ENCODE peak calls at places on chromosomes 12 and 14, in four cellular contexts. E is mammary epithelial cell, G is HepG2, S is trophoblast cell. A is an unnamed sample.

GRCh38 chr12:125186471-125187147 is 121.4 kb downstream of the AACS start:
- DNase-seq in E (peak; percentile 20), G (no peak), S (no peak), A (no peak)

GRCh38 chr12:105025890-105026289 is 39.8 kb downstream of the NOPCHAP1 start:
- DNase-seq in E (no peak), G (no peak), S (no peak), A (peak; percentile 43)

GRCh38 chr12:38746744-38747143 is 158.6 kb downstream of the CPNE8 start:
- DNase-seq in E (no peak), G (no peak), S (no peak), A (no peak)

GRCh38 chr12:84701966-84702365 is 210.6 kb downstream of the SLC6A15 start:
- DNase-seq in E (peak; percentile 10), G (no peak), S (no peak), A (no peak)

GRCh38 chr12:48824112-48824511 is 5.8 kb downstream of the CACNB3 start:
- DNase-seq in E (no peak), G (no peak), S (no peak), A (no peak)

GRCh38 chr14:61406198-61406597 is 84.8 kb downstream of the PRKCH start:
- DNase-seq in E (no peak), G (no peak), S (no peak), A (no peak)

GRCh38 chr12:123111498-123112165 is 39.3 kb downstream of the PITPNM2 start:
- DNase-seq in E (no peak), G (no peak), S (no peak), A (no peak)

GRCh38 chr12:121288941-121289340 is 7.6 kb downstream of the CAMKK2 start:
- DNase-seq in E (no peak), G (no peak), S (no peak), A (no peak)

GRCh38 chr14:49366416-49366815 is 219.8 kb downstream of the RPS29 start:
- DNase-seq in E (no peak), G (peak; percentile 4), S (no peak), A (peak; percentile 13)

GRCh38 chr14:36070056-36071043 is 106.2 kb downstream of the PTCSC3 start:
- DNase-seq in E (peak; percentile 61), G (peak; percentile 84), S (peak; percentile 91), A (peak; percentile 85)

GRCh38 chr12:117080707-117081141 is 18.5 kb downstream of the TESC start:
- DNase-seq in E (no peak), G (no peak), S (no peak), A (no peak)

DNA sequence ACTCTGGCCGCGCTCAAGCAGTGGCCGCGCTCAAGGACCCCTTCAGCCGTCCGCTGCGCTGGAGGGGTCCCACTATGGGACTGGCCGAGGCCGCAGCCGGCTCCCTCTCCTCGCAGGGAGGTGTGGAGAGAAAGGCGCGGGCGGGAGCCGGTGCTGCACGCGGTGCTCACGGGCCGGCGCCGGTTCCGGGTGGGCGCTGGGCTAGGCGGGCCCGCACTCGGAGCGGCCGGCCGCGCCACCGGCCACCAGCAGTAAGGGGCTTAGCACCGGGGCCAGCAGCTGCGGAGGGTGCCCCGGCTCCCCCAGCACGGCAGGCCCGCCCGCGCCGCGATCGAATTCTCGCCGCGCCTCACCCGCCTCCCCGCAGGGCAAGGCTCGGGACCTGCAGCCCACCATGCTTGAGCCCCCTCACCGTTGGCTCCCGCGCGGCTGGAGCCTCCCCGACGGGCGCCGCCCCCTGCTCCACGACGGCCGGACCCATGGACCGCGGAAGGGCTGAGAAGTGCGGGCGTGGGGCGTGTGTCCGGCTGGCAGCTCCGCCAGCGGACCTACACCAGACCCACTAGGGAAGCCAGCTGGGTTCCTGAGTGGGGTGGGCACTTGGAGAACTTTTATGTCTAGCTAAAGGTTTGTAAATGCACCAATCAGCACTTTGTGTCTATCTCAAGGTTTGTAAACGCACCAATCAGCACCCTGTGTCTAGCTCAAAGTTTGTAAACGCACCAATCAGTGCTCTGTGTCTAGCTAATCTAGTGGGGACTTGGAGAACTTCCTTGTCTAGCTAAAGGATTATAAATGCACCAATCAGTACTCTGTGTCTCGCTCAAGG is 49.5 kb downstream of the KLHL28 start:
- DNase-seq in E (no peak), G (no peak), S (no peak), A (no peak)
- H2AFZ ChIP-seq in E (peak overlapping the region; percentile 86), G (no peak overlapping the region), S (no peak overlapping the region), A (no peak overlapping the region)

GRCh38 chr14:33454022-33454645 is 496.7 kb downstream of the EGLN3 start:
- DNase-seq in E (no peak), G (no peak), S (no peak), A (no peak)
- H2AFZ ChIP-seq in E (no peak overlapping the region), G (no peak overlapping the region), S (no peak overlapping the region), A (no peak overlapping the region)

DNA sequence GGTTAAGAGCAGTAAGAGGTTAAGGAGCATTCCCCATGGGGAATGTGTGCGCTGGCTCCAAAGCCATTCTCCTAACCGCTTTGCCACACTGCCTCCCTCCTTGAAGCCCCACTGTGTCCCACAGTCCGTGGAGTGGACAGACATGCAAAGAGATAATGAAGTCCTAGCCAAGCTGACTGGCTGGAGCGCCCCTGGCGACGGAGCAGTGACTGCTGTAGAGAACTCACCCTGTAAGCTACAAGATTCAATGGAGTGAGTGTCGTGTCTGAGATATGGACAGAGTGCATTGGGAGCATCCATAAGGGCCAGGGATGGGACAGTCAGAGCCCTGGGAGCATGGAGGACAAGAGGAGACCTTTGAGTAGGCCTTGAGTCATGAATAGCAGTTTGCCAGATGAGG is 3.5 kb downstream of the HHIPL1 start:
- DNase-seq in E (no peak), G (no peak), S (no peak), A (no peak)
- H2AFZ ChIP-seq in E (no peak overlapping the region), G (no peak overlapping the region), S (no peak overlapping the region), A (no peak overlapping the region)

GRCh38 chr12:77830502-77830901 is at the start of gene NAV3:
- DNase-seq in E (no peak), G (no peak), S (no peak), A (no peak)
- H2AFZ ChIP-seq in E (no peak within 1 kb of the TSS), G (no peak within 1 kb of the TSS), S (no peak within 1 kb of the TSS), A (no peak within 1 kb of the TSS)

DNA sequence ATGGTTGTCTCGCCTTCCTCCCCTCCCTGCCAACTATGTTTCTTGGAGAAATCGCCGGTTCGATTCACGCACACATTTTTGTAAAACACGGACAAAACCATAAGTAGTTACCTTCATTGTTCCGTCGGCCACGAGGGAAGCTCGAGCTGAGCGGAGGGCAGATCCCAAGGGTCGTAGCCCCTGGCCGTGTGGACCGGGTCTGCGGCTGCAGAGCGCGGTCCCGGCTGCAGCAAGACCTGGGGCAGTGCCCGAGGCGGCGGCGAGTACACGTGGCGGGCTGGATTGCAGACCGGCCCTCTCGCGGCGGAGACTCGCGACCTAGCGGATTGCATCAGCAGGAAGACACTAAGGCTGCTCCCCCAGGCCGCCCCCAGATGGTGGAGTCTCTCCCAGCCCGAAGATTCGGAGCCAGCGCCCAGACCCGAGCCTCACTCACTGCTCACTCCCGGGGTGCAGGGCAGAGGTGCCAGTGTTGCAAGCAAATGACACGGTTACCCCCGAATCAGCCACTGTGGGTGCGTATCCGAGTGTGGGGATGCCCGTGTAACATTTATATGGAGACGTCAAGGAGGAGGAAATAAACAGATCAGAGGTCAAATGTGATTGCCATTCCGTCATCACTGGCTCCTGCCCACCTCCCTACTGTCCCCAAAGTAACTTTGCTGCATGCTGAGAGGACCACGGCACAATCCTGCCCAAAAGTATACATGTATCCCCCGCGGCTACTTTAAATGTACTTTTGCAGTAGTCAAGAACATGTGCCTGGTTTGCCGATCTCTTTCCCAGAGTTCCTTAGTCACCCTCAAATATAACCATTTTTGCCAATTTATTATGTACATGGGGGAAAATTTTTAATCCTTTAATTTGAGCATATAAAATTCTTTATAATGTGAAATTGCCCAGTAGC is at the start of gene BCAT1:
- DNase-seq in E (peak; percentile 32), G (peak; percentile 61), S (peak; percentile 48), A (peak; percentile 79)
- H2AFZ ChIP-seq in E (peak within 1 kb of the TSS; percentile 97), G (peak within 1 kb of the TSS; percentile 88), S (peak within 1 kb of the TSS; percentile 62), A (peak within 1 kb of the TSS; percentile 85)

DNA sequence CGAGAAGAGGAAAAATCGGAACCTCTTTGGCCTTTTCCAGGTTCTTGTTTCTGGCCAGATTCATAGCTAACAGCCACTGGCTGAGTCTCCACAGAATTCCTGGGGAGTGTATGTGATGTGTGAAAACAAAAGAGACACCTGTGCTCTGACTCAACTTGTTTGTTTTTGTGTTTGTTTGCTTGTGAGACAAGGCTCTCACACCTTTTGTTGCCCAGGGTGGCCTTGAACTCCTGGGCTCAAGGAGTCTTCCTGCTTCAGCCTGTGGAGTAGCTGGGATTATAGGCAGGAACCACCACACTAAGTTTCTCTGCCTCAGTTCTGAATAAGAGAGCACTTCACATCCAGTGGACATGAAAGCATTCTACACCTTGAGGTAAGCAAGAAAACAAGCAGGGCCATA is 22.7 kb downstream of the MFAP5 start:
- DNase-seq in E (no peak), G (no peak), S (no peak), A (no peak)
- H2AFZ ChIP-seq in E (no peak overlapping the region), G (no peak overlapping the region), S (no peak overlapping the region), A (no peak overlapping the region)

DNA sequence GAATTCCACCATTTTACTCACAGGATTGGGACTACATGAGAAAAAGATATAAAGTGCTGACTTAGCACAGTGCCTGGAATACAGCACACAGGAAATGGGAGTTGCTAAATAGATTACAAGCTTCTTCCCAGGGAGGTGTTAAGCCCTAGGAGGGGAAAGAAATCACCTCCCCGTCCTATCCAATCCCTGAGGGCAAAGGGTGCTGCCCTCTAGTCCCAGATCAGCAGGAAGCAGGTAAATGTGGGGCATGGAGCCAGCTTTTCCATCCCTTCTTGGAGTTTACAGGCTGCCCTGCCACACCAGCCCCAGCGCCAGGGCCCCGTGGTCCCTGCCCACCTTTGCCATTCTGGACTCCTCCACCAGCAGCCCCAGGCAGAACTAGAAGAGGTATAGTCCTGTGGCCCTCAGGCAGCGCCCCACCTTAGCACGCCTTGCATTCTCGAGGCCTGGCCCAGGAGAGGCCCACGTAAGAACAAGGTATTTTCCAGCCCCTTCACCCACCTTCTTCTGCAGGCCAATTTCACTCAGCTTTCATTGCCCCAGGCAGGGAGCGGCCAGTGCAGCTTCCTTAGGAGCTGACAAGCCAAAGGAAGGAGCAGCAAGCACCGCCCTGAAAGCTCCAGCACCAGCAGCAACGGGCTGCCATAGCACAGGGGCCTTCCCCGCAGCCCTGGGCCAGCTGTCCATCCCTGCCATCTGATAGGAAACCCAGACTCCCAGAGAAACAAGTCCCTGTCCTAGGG is 28.8 kb upstream of the RPLP0 start:
- DNase-seq in E (peak; percentile 76), G (no peak), S (peak; percentile 98), A (peak; percentile 63)
- H2AFZ ChIP-seq in E (no peak overlapping the region), G (no peak overlapping the region), S (peak overlapping the region; percentile 54), A (no peak overlapping the region)

GRCh38 chr14:55028066-55028465 is 1.0 kb downstream of the SOCS4 start:
- DNase-seq in E (no peak), G (no peak), S (no peak), A (no peak)
- H2AFZ ChIP-seq in E (no peak overlapping the region), G (no peak overlapping the region), S (no peak overlapping the region), A (peak overlapping the region; percentile 77)

DNA sequence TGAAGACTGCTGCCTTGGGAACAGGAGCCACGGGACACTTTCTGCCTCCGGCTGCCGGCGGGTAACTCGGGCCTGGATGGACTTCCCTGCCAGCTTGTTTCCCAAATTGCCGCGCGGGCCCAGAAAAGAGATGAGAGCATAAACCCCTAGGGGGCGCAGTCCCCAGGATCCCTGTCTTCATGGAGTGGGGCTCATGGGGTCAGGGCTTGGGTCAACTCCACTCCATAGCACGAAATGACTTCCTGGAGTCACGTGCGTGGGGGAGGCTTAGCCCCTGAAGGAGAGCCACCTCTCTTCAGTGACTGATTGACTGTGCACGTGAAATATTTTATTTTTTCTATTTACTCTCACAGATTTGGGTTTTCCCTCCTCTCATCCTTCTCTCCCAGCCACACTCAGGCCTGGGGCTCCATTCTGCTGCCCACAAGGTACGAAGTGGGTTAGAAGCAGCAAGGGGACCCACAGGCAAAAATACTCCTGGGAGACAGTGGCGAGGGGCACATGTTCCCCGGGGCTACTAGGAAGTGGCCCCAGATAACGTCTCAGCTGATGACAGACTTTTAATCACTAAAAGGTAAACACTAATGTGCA is 10.0 kb downstream of the PGF start:
- DNase-seq in E (no peak), G (no peak), S (no peak), A (peak; percentile 62)
- H2AFZ ChIP-seq in E (no peak overlapping the region), G (no peak overlapping the region), S (no peak overlapping the region), A (no peak overlapping the region)

A was measured in hepatocyte.